ENCODE peak calls at places on chromosomes 1 and 21, in five cellular contexts. One of them, this sample, is unnamed.

GRCh38 chr1:231139659-231140650 is 21.9 kb upstream of the TRIM67 start:
- DNase-seq in Right ventricle myocardium superior: no peak
- DNase-seq in MG63: peak
- DNase-seq in stomach: no peak
- DNase-seq in astrocyte of the hippocampus: peak
- DNase-seq in this sample: no peak

GRCh38 chr21:45362748-45363145 is 42.2 kb upstream of the COL18A1 start:
- DNase-seq in Right ventricle myocardium superior: peak
- DNase-seq in MG63: no peak
- DNase-seq in stomach: no peak
- DNase-seq in astrocyte of the hippocampus: no peak
- DNase-seq in this sample: no peak

GRCh38 chr1:178308438-178308837 is 188.3 kb downstream of the CLEC20A start:
- DNase-seq in Right ventricle myocardium superior: no peak
- DNase-seq in MG63: no peak
- DNase-seq in stomach: no peak
- DNase-seq in astrocyte of the hippocampus: no peak
- DNase-seq in this sample: no peak

GRCh38 chr1:230368363-230368762 is 57.8 kb downstream of the PGBD5 start:
- DNase-seq in Right ventricle myocardium superior: no peak
- DNase-seq in MG63: no peak
- DNase-seq in stomach: no peak
- DNase-seq in astrocyte of the hippocampus: no peak
- DNase-seq in this sample: no peak

GRCh38 chr1:53573931-53574330 is 114.7 kb downstream of the DMRTB1 start:
- DNase-seq in Right ventricle myocardium superior: no peak
- DNase-seq in MG63: no peak
- DNase-seq in stomach: no peak
- DNase-seq in astrocyte of the hippocampus: no peak
- DNase-seq in this sample: peak

GRCh38 chr1:224411766-224412165 is 22.8 kb downstream of the WDR26 start:
- DNase-seq in Right ventricle myocardium superior: no peak
- DNase-seq in MG63: peak
- DNase-seq in stomach: no peak
- DNase-seq in astrocyte of the hippocampus: peak
- DNase-seq in this sample: no peak

GRCh38 chr1:6360517-6360916 is 33.0 kb downstream of the ACOT7 start:
- DNase-seq in Right ventricle myocardium superior: no peak
- DNase-seq in MG63: no peak
- DNase-seq in stomach: no peak
- DNase-seq in astrocyte of the hippocampus: no peak
- DNase-seq in this sample: peak

GRCh38 chr1:40404670-40405462 is 31.3 kb downstream of the SMAP2 start:
- DNase-seq in Right ventricle myocardium superior: no peak
- DNase-seq in MG63: no peak
- DNase-seq in stomach: no peak
- DNase-seq in astrocyte of the hippocampus: peak
- DNase-seq in this sample: peak

GRCh38 chr21:9758141-9758540 is 763.2 kb upstream of the TPTE start:
- DNase-seq in Right ventricle myocardium superior: no peak
- DNase-seq in MG63: no peak
- DNase-seq in stomach: no peak
- DNase-seq in astrocyte of the hippocampus: no peak
- DNase-seq in this sample: no peak

GRCh38 chr21:39387461-39388037 is 38.7 kb upstream of the HMGN1 start:
- DNase-seq in Right ventricle myocardium superior: peak
- DNase-seq in MG63: peak
- DNase-seq in stomach: peak
- DNase-seq in astrocyte of the hippocampus: peak
- DNase-seq in this sample: no peak

GRCh38 chr1:116677474-116678062 is 10.0 kb upstream of the IGSF3 start:
- DNase-seq in Right ventricle myocardium superior: no peak
- DNase-seq in MG63: no peak
- DNase-seq in stomach: no peak
- DNase-seq in astrocyte of the hippocampus: no peak
- DNase-seq in this sample: no peak

This sample was measured in WERI-Rb-1.